ENCODE peak calls at places on chromosomes 3 and 15, in four cellular contexts. D is psoas muscle; U is CD8-positive, alpha-beta memory T cell; J is PC-9. Z is an unnamed sample.

GRCh38 chr15:42584031-42584765 is 8.8 kb downstream of the STARD9 start:
- DNase-seq in U (no peak), J (no peak), D (no peak), Z (peak)

GRCh38 chr3:121855555-121855954 is 20.5 kb downstream of the EAF2 start:
- DNase-seq in D (no peak), U (no peak), J (no peak), Z (no peak)

GRCh38 chr3:115359507-115359906 is 212.4 kb upstream of the ZBTB20 start:
- DNase-seq in J (no peak), U (no peak), D (no peak), Z (no peak)

GRCh38 chr3:39142067-39142466 is 11.3 kb downstream of the CSRNP1 start:
- DNase-seq in U (peak), J (no peak), D (no peak), Z (no peak)

GRCh38 chr3:143848707-143849106 is 439 bp upstream of the SLC9A9 start:
- DNase-seq in J (no peak), U (no peak), D (no peak), Z (no peak)

GRCh38 chr15:99371180-99372103 is 120.2 kb downstream of the LRRC28 start:
- DNase-seq in D (no peak), U (no peak), J (no peak), Z (no peak)

GRCh38 chr3:18351823-18352744 is 73.1 kb downstream of the SATB1 start:
- DNase-seq in J (no peak), D (no peak), U (no peak), Z (no peak)

GRCh38 chr3:70916375-70917055 is 604.1 kb upstream of the MDFIC2 start:
- DNase-seq in U (no peak), D (no peak), J (no peak), Z (no peak)

GRCh38 chr3:19149388-19149787 is 1.1 kb downstream of the KCNH8 start:
- DNase-seq in J (peak), U (no peak), D (no peak), Z (no peak)

GRCh38 chr3:51622868-51623267 is 48.2 kb upstream of the TEX264 start:
- DNase-seq in J (no peak), U (no peak), D (no peak), Z (no peak)

GRCh38 chr3:18609184-18609583 is 184.0 kb upstream of the SATB1 start:
- DNase-seq in D (no peak), U (no peak), J (no peak), Z (no peak)

GRCh38 chr3:30259730-30260129 is 346.7 kb upstream of the TGFBR2 start:
- DNase-seq in U (no peak), J (no peak), D (no peak), Z (no peak)

GRCh38 chr3:45795882-45796765 is at the start of gene SLC6A20:
- DNase-seq in J (no peak), D (no peak), U (no peak), Z (peak)
- H3K27ac ChIP-seq in J (no peak), D (no peak), U (no peak), Z (no peak)

GRCh38 chr3:63763156-63763555 is 55.9 kb upstream of the C3orf49 start:
- DNase-seq in D (no peak), J (no peak), U (no peak), Z (no peak)
- H3K4me3 ChIP-seq in D (no peak), J (no peak), U (no peak), Z (no peak)

GRCh38 chr3:102979202-102979601 is 544.4 kb downstream of the ZPLD1 start:
- DNase-seq in J (no peak), U (no peak), D (no peak), Z (no peak)
- H3K27ac ChIP-seq in J (no peak), U (no peak), D (no peak), Z (no peak)

DNA sequence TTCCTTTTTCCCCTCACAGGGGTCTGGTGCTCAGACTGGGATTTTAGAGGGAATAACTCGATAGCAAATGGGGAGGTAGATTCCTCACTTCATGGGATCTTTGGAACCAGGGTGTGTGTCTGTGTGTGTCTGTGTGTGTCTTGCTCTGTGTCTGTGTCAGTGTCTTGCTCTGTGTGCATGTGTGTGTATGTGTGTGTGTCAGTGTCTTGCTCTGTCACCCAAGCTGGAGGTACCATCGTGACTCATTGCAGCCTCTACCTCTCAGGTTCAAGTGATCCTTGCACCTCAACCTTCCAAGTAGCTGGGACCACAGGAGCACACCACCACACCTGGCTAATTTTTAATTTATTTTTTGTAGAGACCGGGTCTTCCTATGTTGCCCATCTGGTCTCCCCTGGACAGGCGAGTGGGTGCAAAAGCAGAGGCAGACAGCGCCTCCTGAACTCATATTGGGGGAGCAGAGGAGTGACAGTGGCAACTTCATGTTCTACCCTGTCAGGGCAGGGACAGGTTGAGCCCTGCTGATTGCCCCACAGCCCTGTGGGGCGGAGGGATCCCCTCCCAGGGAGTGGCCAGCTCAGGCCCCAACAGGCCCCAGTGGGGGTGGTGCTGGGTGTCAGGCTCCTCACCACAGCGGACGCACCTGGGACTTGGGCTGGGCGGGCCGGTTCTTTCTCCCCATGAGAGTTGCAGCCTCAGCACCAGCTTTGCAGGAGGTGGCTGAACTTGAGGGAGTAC is 10.4 kb upstream of the SEMA4B start:
- DNase-seq in U (no peak), J (peak), D (no peak), Z (no peak)
- H3K4me3 ChIP-seq in U (no peak), J (no peak), D (no peak), Z (no peak)

Z was measured in SJSA1.